ENCODE peak calls at places on chromosomes 16 and 17, in four cellular contexts. One of them, this sample, is unnamed. For H3K27me3, the result is how much of the 10 kb centered on the place peaks cover.

GRCh38 chr16:66605177-66605999 is 884 bp downstream of the CMTM3 start:
- DNase-seq in ovary: peak
- DNase-seq in GM12878: no peak
- DNase-seq in suprapubic skin: peak
- DNase-seq in this sample: no peak

GRCh38 chr17:29557085-29557697 is 9.6 kb downstream of the ABHD15 start:
- DNase-seq in suprapubic skin: no peak
- DNase-seq in ovary: no peak
- DNase-seq in GM12878: no peak
- DNase-seq in this sample: no peak

GRCh38 chr16:47977802-47978201 is 178.0 kb downstream of the ABCC12 start:
- DNase-seq in GM12878: no peak
- DNase-seq in suprapubic skin: no peak
- DNase-seq in ovary: no peak
- DNase-seq in this sample: no peak

GRCh38 chr16:27436921-27437650 is 35.1 kb downstream of the IL21R start:
- DNase-seq in ovary: peak
- DNase-seq in GM12878: no peak
- DNase-seq in suprapubic skin: peak
- DNase-seq in this sample: peak

GRCh38 chr17:5762191-5762590 is 177.9 kb upstream of the NLRP1 start:
- DNase-seq in GM12878: no peak
- DNase-seq in suprapubic skin: peak
- DNase-seq in ovary: no peak
- DNase-seq in this sample: no peak

GRCh38 chr17:78251773-78252103 is 20.3 kb downstream of the TMEM235 start:
- DNase-seq in suprapubic skin: no peak
- DNase-seq in ovary: no peak
- DNase-seq in GM12878: no peak
- DNase-seq in this sample: no peak

GRCh38 chr16:90031186-90031930 is 12.1 kb upstream of the DBNDD1 start:
- DNase-seq in GM12878: no peak
- DNase-seq in ovary: no peak
- DNase-seq in suprapubic skin: no peak
- DNase-seq in this sample: no peak

GRCh38 chr17:75830168-75831031 is 13.8 kb downstream of the UNC13D start:
- DNase-seq in ovary: no peak
- DNase-seq in suprapubic skin: no peak
- DNase-seq in GM12878: no peak
- DNase-seq in this sample: no peak

GRCh38 chr16:89695875-89696597 is 5.5 kb downstream of the SPATA2L start:
- DNase-seq in GM12878: no peak
- DNase-seq in suprapubic skin: peak
- DNase-seq in ovary: peak
- DNase-seq in this sample: no peak

GRCh38 chr17:2865228-2865627 is 69.0 kb downstream of the RAP1GAP2 start:
- DNase-seq in GM12878: no peak
- DNase-seq in suprapubic skin: no peak
- DNase-seq in ovary: no peak
- DNase-seq in this sample: no peak

GRCh38 chr17:74218436-74218835 is 5.1 kb downstream of the TTYH2 start:
- DNase-seq in suprapubic skin: no peak
- DNase-seq in ovary: peak
- DNase-seq in GM12878: no peak
- DNase-seq in this sample: no peak

GRCh38 chr17:74215332-74215727 is 2.0 kb downstream of the TTYH2 start:
- DNase-seq in ovary: no peak
- DNase-seq in suprapubic skin: no peak
- DNase-seq in GM12878: no peak
- DNase-seq in this sample: no peak

GRCh38 chr17:74214642-74215331 is 1.4 kb downstream of the TTYH2 start:
- DNase-seq in GM12878: no peak
- DNase-seq in suprapubic skin: no peak
- DNase-seq in ovary: no peak
- DNase-seq in this sample: no peak

GRCh38 chr17:74216505-74216904 is 3.1 kb downstream of the TTYH2 start:
- DNase-seq in suprapubic skin: no peak
- DNase-seq in ovary: no peak
- DNase-seq in GM12878: no peak
- DNase-seq in this sample: no peak

GRCh38 chr17:74217036-74217725 is 3.8 kb downstream of the TTYH2 start:
- DNase-seq in ovary: no peak
- DNase-seq in suprapubic skin: no peak
- DNase-seq in GM12878: no peak
- DNase-seq in this sample: no peak
- H3K27me3 ChIP-seq in ovary: under half
- H3K27me3 ChIP-seq in suprapubic skin: under half
- H3K27me3 ChIP-seq in GM12878: under half
- H3K27me3 ChIP-seq in this sample: under half

GRCh38 chr16:53054670-53055485 is at the start of gene CHD9:
- DNase-seq in GM12878: peak
- DNase-seq in ovary: peak
- DNase-seq in suprapubic skin: peak
- DNase-seq in this sample: peak
- TF ChIP-seq EP300 in GM12878: peak
- TF ChIP-seq EP300 in ovary: no peak
- TF ChIP-seq EP300 in suprapubic skin: no peak
- TF ChIP-seq EP300 in this sample: no peak

DNA sequence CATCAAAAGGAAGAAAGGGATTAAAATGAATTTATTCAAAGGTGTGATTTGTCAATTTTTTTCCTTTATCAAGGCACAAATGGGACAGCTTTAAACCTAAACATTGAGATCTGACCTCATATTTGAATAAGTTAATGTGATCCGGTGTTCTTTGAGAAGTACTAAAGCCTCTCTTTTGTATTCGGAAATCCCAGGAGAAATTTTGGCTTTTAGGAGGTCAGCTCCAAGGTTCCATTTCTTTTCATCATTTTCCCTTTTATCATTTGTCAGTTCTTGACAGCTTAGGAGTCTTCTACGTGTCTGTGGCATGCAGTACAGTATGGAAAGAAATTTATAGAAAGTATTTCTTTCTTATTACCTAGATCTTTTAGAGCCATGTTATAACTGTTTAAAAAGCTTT is 873.4 kb upstream of the CDH8 start:
- DNase-seq in ovary: no peak
- DNase-seq in GM12878: no peak
- DNase-seq in suprapubic skin: no peak
- DNase-seq in this sample: no peak
- H3K27me3 ChIP-seq in ovary: under half
- H3K27me3 ChIP-seq in GM12878: under half
- H3K27me3 ChIP-seq in suprapubic skin: under half
- H3K27me3 ChIP-seq in this sample: under half

DNA sequence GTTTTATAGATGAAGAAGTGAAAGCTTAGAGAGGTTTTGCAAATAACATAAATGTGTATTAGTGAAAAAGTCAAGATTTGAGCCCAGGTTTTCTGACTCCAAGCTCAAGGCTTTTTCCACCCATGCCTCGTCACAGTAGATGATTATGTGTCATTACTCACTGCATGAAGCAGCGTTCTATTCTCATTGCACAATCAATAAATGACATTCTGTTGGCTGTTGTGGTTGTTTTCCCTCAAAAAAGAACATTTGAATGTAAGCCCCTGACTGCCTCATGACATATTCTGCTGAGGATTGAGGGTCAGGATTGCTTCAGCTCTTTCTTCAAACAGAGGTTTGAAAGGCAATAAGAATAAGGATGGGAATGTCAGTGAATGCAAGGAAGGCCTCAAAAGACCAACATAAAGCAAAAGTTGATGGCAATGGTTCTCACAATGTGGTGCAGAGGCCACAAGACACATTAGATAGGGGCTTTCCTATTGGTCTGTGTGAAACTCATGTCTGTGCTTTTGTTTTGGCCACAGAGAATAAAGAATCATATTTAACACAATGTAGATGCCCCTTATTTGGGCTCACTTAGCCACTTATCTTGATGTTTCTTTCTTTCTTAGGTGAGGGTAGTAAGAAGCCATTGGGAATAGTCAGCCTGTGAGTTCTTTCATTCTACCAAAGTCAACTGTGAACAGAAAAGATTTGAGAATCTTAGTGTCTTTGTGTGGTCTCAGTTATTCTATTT is 5.4 kb upstream of the MMD start:
- DNase-seq in suprapubic skin: no peak
- DNase-seq in ovary: no peak
- DNase-seq in GM12878: no peak
- DNase-seq in this sample: no peak
- TF ChIP-seq EP300 in suprapubic skin: no peak
- TF ChIP-seq EP300 in ovary: no peak
- TF ChIP-seq EP300 in GM12878: peak
- TF ChIP-seq EP300 in this sample: no peak

GRCh38 chr16:85984211-85984880 is 85.4 kb downstream of the IRF8 start:
- DNase-seq in GM12878: no peak
- DNase-seq in suprapubic skin: no peak
- DNase-seq in ovary: no peak
- DNase-seq in this sample: no peak

GRCh38 chr16:85983064-85983463 is 84.1 kb downstream of the IRF8 start:
- DNase-seq in ovary: no peak
- DNase-seq in GM12878: no peak
- DNase-seq in suprapubic skin: no peak
- DNase-seq in this sample: no peak

GRCh38 chr16:85983606-85984005 is 84.6 kb downstream of the IRF8 start:
- DNase-seq in suprapubic skin: no peak
- DNase-seq in GM12878: no peak
- DNase-seq in ovary: no peak
- DNase-seq in this sample: no peak

GRCh38 chr16:85986931-85987749 is 88.2 kb downstream of the IRF8 start:
- DNase-seq in GM12878: no peak
- DNase-seq in suprapubic skin: no peak
- DNase-seq in ovary: no peak
- DNase-seq in this sample: no peak

GRCh38 chr16:85984947-85985451 is 86.0 kb downstream of the IRF8 start:
- DNase-seq in ovary: no peak
- DNase-seq in GM12878: no peak
- DNase-seq in suprapubic skin: no peak
- DNase-seq in this sample: no peak
- H3K27me3 ChIP-seq in ovary: under half
- H3K27me3 ChIP-seq in GM12878: under half
- H3K27me3 ChIP-seq in suprapubic skin: half or more
- H3K27me3 ChIP-seq in this sample: under half

DNA sequence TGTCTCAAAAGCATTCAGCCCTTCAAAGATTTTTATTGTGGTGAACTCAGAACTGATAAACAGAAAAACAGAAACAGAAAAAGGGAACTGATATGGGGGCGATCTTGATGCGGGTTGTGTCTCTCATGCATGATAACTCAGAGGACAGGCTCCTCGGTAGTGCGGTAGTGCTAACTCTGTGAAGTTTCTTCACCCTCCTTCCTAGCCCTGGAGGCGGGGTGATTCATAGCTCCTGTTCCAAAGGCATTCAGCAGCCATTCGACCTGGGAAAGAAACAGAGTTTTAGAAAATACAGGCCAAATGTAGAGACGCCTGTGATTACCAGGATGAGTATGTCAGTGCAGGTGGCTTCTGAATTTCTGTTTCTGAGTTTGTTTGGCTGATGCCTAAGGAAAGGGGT is 5.5 kb upstream of the MAF start:
- DNase-seq in suprapubic skin: no peak
- DNase-seq in GM12878: no peak
- DNase-seq in ovary: no peak
- DNase-seq in this sample: no peak
- TF ChIP-seq EP300 in suprapubic skin: no peak
- TF ChIP-seq EP300 in GM12878: no peak
- TF ChIP-seq EP300 in ovary: no peak
- TF ChIP-seq EP300 in this sample: no peak

DNA sequence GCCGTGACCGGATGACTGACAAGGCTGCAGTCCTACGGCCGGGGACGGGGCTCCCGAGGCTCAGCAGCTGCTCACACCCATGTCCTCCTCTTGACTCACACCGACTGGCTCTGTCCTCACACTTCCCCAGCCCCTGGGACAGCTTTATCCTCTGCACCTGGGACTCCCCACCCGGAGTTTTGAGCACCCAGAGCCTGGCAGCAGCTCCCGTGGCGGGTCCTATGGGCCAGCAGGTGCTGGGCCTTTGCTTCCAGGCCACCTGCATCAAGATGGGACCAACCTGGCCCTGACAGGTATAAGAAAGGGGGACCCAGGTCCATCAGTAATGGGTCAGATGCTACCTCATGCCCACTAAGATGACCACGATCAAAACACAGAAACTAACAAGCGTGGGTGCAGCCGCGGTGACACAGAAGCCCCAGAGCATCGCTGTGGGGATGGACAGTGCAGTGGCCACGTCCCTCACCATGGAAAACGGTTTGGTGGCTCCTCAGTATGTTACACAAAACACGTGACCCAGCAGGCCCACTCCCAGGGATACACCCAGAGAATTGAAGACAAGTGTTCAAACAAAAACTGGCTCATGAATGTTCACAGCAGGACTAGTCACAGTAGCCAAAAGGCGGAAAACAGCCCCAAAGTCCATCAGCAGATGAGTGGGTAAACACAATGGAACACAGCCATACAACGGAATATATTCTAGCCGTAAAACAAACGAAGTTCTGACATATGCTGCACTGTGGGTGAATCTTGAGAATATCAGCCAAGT is 3.3 kb upstream of the NOTUM start:
- DNase-seq in GM12878: no peak
- DNase-seq in suprapubic skin: no peak
- DNase-seq in ovary: no peak
- DNase-seq in this sample: no peak
- H3K27me3 ChIP-seq in GM12878: under half
- H3K27me3 ChIP-seq in suprapubic skin: half or more
- H3K27me3 ChIP-seq in ovary: under half
- H3K27me3 ChIP-seq in this sample: under half

GRCh38 chr17:12688382-12688781 is 22.7 kb downstream of the MYOCD start:
- DNase-seq in ovary: no peak
- DNase-seq in GM12878: no peak
- DNase-seq in suprapubic skin: no peak
- DNase-seq in this sample: no peak
- TF ChIP-seq EP300 in ovary: no peak
- TF ChIP-seq EP300 in GM12878: no peak
- TF ChIP-seq EP300 in suprapubic skin: no peak
- TF ChIP-seq EP300 in this sample: no peak